ENCODE peak calls at places on chromosomes 3 and 15, in six cellular contexts. L is natural killer cell, D is fibroblast of pulmonary artery, X is dorsolateral prefrontal cortex, J is GM13977, M is Panc1. B is an unnamed sample.

GRCh38 chr3:88626426-88627120 is 476.8 kb downstream of the C3orf38 start:
- DNase-seq in L (no peak), X (no peak), M (no peak), J (no peak), D (no peak), B (no peak)

GRCh38 chr15:39747326-39747725 is 35.3 kb downstream of the FSIP1 start:
- DNase-seq in D (peak), X (no peak), L (no peak), J (no peak), M (no peak), B (no peak)

GRCh38 chr3:173473237-173473636 is 75.7 kb downstream of the NLGN1 start:
- DNase-seq in D (no peak), X (no peak), J (no peak), L (no peak), M (no peak), B (no peak)

GRCh38 chr3:179323197-179323901 is 518 bp downstream of the ZNF639 start:
- DNase-seq in M (no peak), L (peak), X (peak), J (peak), D (peak), B (no peak)

GRCh38 chr3:120472121-120472844 is 21.5 kb upstream of the FSTL1 start:
- DNase-seq in J (no peak), X (no peak), M (no peak), D (no peak), L (no peak), B (no peak)

GRCh38 chr3:147361671-147362420 is 44.5 kb downstream of the ZIC4 start:
- DNase-seq in L (no peak), D (peak), M (peak), X (no peak), J (peak), B (no peak)

GRCh38 chr3:168933614-168934013 is 729.9 kb downstream of the MECOM start:
- DNase-seq in L (no peak), D (peak), M (no peak), J (no peak), X (no peak), B (no peak)

GRCh38 chr3:65535260-65535659 is 503.5 kb downstream of the MAGI1 start:
- DNase-seq in X (no peak), L (no peak), M (no peak), D (no peak), J (no peak), B (no peak)

GRCh38 chr3:129016725-129017530 is 15.8 kb downstream of the EFCC1 start:
- DNase-seq in L (no peak), M (no peak), J (no peak), X (no peak), D (no peak), B (peak)

GRCh38 chr3:22358334-22358733 is 607.3 kb upstream of the ZNF385D start:
- DNase-seq in X (no peak), J (no peak), D (no peak), L (no peak), M (no peak), B (no peak)

GRCh38 chr15:41291065-41291631 is 41.2 kb downstream of the OIP5 start:
- DNase-seq in L (no peak), J (peak), D (no peak), X (no peak), M (no peak), B (peak)

GRCh38 chr15:70526221-70526973 is 237.0 kb downstream of the UACA start:
- DNase-seq in J (peak), X (no peak), D (peak), L (peak), M (no peak), B (peak)

GRCh38 chr3:197029511-197030167 is at the start of gene MELTF:
- DNase-seq in J (peak), L (peak), X (no peak), D (peak), M (no peak), B (peak)

GRCh38 chr15:47398594-47398993 is 318.7 kb upstream of the SEMA6D start:
- DNase-seq in L (no peak), J (no peak), M (no peak), D (peak), X (no peak), B (no peak)

GRCh38 chr15:26864664-26865191 is 2.1 kb upstream of the GABRA5 start:
- DNase-seq in J (no peak), M (no peak), X (no peak), D (peak), L (no peak), B (no peak)

GRCh38 chr3:185460719-185461350 is 38.0 kb downstream of the TMEM41A start:
- DNase-seq in X (no peak), M (peak), L (no peak), D (peak), J (peak), B (no peak)

GRCh38 chr3:23778451-23778850 is 27.3 kb upstream of the UBE2E1 start:
- DNase-seq in J (no peak), D (peak), X (no peak), M (no peak), L (no peak), B (no peak)

GRCh38 chr3:193963808-193964516 is 172.0 kb upstream of the HES1 start:
- DNase-seq in J (peak), L (no peak), X (no peak), M (no peak), D (no peak), B (no peak)

GRCh38 chr3:128476659-128477058 is 10.0 kb upstream of the DNAJB8 start:
- DNase-seq in X (no peak), D (no peak), M (no peak), L (no peak), J (no peak), B (no peak)

GRCh38 chr3:123447749-123448502 is 964 bp downstream of the ADCY5 start:
- DNase-seq in M (no peak), J (peak), X (no peak), L (peak), D (peak), B (peak)

DNA sequence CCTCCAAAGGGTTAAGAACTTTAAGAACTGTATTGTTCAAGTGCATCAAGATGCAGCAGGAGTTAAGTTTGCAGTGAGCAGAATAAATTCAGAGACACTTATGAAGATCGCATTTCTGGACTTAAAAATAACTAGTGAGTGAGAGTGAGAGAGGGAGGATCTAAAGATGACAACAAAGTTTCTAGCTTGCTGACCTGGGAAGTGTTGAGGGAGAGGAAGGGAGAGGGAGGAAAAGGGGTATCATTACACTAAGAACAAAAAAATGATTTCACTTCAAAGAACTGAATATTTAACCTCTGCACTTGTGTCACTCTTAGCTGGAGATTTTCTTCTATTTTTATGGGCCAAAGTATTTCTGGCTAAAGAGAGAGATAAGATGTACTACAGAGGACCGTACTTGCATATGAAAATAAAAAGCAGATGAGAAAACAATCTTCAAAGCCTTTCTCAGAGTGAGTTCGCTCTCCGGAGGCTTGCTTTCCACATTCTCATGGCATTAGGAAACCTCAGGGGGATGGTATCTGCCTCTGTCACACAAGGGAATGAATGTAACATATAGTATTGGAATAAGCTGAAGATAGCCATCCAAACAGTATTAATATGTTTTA is 91.4 kb upstream of the TJP1 start:
- DNase-seq in M (no peak), L (no peak), D (peak), X (no peak), J (no peak), B (no peak)
- TF ChIP-seq CTCF in M (no peak), L (no peak), D (no peak), X (no peak), J (no peak), B (no peak)

DNA sequence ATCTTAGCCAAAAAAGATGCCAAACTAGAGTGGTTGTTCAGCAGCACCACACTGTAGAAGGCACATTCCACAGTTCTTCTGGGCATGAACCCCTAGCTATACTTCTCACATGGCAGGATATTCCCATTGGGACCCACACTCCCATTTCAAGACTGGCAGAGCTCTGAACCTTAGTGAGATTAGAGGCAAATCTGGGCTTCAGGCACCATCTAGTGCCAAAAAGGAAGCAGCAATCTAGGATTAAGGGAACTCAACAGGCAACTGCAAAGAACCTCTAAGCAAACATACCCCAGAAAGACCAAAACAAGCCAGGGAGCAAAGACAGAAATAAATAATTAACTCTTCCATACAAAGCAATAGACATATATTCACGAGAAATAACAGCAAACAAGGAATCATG is 66.2 kb downstream of the TAFA4 start:
- DNase-seq in M (no peak), J (no peak), D (no peak), X (no peak), L (no peak), B (no peak)
- TF ChIP-seq CTCF in M (peak), J (no peak), D (no peak), X (no peak), L (no peak), B (no peak)

GRCh38 chr3:186988806-186989205 is 58.5 kb downstream of the ST6GAL1 start:
- DNase-seq in J (peak), D (no peak), M (no peak), X (no peak), L (no peak), B (no peak)

GRCh38 chr3:186991470-186991869 is 61.1 kb downstream of the ST6GAL1 start:
- DNase-seq in L (no peak), M (no peak), J (no peak), D (no peak), X (no peak), B (no peak)

GRCh38 chr3:186989429-186989828 is 59.1 kb downstream of the ST6GAL1 start:
- DNase-seq in L (no peak), D (no peak), M (no peak), J (no peak), X (no peak), B (no peak)

GRCh38 chr3:186990282-186990681 is 60.0 kb downstream of the ST6GAL1 start:
- DNase-seq in J (no peak), X (no peak), M (no peak), L (no peak), D (no peak), B (no peak)

GRCh38 chr3:186990878-186991308 is 60.6 kb downstream of the ST6GAL1 start:
- DNase-seq in L (no peak), M (no peak), D (no peak), X (no peak), J (no peak), B (no peak)
- TF ChIP-seq CTCF in L (no peak), M (no peak), D (no peak), X (no peak), J (no peak), B (no peak)

DNA sequence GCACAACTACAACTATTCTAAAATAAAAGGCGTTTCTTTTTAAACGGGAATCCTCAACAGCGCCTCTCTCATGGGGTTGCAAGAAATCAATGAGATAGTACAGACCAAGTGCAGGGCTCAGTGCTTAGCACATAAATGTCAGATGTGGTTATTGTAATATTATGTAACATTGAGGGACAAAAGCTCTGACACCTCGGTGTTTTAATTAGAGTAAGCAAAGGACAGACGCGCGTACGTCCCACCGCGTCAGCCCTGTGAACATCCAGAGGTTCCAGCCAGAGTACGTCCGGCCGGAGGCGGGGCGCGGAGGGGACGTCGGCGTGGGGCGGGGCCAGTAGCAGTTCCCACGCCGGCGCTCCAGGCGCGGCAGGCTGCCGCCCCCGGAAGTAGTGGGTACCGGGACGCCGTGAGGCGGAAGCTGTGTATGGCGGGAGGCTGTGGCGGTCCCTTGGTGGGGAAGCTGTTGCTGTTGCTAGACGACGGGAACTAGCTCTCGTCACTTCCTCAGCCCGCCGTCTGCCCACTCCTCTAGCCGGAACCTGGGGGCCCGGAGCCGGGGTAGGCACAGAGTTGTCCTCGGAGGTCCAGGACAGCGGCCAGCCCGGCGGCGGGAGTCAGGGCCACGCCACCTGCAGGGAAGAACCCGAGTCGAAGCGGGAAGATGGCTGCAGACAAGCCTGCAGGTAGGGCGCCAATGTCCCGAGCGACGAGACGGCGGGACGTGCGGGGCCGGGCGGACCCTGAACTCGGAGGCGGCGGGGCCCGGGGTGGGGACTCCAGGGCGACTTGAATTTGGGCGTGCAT is at the start of gene CNOT10:
- DNase-seq in J (peak), D (peak), X (peak), L (peak), M (peak), B (peak)
- TF ChIP-seq CTCF in J (peak), D (no peak), X (no peak), L (no peak), M (no peak), B (no peak)

GRCh38 chr3:113626513-113627371 is 69.7 kb downstream of the USF3 start:
- DNase-seq in L (no peak), X (peak), D (peak), J (peak), M (peak), B (no peak)
- TF ChIP-seq CTCF in L (no peak), X (peak), D (peak), J (peak), M (peak), B (no peak)

GRCh38 chr15:43878466-43878865 is 51.7 kb downstream of the WDR76 start:
- DNase-seq in L (no peak), M (no peak), J (no peak), X (no peak), D (no peak), B (no peak)

GRCh38 chr15:43879386-43880355 is 52.9 kb downstream of the WDR76 start:
- DNase-seq in M (no peak), X (no peak), L (no peak), J (no peak), D (no peak), B (no peak)

GRCh38 chr15:43883571-43883970 is 56.8 kb downstream of the WDR76 start:
- DNase-seq in M (no peak), L (no peak), J (no peak), X (no peak), D (no peak), B (no peak)

GRCh38 chr15:43880406-43881184 is 53.8 kb downstream of the WDR76 start:
- DNase-seq in X (no peak), J (no peak), M (no peak), L (no peak), D (peak), B (no peak)

DNA sequence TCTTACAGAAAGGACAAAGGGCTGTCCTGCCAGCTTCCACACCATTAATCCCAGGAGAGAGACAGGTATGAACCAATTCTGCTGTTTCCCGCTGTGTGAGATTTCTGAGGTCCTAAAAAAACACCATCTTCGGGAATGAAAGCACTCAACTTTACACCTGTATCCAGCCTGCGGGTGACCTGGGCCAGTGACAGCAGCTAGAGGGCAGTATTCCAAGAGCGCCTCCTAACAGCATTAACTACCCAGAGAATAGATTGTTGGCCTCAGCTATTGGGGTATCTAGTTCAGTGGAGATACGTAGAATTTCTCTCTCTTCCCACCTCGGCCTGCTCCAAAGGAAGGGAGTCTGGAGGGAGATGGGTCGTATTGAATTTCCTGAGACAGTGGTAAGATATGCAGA is 55.1 kb downstream of the WDR76 start:
- DNase-seq in X (no peak), L (no peak), D (no peak), J (no peak), M (no peak), B (no peak)
- TF ChIP-seq CTCF in X (peak), L (no peak), D (peak), J (peak), M (peak), B (no peak)

DNA sequence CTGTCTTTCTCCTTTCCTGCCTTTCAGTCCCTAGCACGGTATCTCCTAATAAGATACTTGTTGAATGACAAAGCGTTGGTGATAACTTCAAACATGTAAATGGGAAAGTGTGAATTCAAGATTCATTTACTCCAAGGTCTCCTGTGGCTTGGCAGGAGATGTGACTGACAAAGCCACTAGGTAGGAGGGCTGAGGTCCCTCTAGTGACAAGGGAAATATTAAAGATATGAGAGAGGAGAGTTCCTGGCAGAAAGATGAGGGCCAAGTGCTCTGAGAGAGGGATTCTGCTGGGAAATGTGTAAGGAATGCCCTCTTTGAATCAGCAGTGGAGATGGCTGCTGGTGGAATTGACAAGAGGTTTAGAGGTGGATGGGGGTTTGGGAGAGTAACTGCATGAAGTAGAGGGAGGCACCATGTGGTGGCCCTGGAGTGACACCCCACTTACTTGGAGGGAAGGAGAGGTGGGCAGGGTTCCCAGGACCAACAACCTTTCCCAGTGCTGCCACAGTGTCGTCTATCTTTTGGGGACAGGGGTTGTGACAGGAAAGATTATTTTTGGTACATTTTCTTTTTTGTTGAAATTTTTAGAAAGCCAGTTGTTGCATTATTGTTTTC is 43.0 kb upstream of the SCAANT1 start:
- DNase-seq in D (no peak), M (no peak), J (no peak), X (no peak), L (no peak), B (no peak)
- TF ChIP-seq CTCF in D (no peak), M (no peak), J (no peak), X (no peak), L (no peak), B (no peak)

DNA sequence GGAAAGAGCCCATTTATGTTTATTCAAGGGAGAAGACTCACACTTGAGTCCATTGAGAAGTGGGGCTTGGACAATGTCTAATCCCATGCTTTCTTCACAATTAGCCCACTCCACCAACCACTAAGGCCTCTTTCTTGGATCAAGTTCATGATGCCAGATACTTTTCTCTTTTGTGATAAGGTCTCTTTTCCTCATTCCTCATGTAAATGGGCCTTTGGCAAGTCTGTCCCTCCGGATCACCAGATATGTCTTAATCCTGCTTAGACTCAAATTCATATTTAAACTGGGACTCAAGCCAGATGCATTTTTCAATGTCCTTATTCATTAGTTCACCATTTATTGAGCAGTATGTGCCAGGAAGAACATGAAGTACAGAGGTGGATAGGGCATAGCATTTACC is 671.1 kb downstream of the TBL1XR1 start:
- DNase-seq in M (no peak), X (no peak), L (no peak), J (no peak), D (peak), B (no peak)
- TF ChIP-seq CTCF in M (no peak), X (no peak), L (no peak), J (no peak), D (no peak), B (no peak)

DNA sequence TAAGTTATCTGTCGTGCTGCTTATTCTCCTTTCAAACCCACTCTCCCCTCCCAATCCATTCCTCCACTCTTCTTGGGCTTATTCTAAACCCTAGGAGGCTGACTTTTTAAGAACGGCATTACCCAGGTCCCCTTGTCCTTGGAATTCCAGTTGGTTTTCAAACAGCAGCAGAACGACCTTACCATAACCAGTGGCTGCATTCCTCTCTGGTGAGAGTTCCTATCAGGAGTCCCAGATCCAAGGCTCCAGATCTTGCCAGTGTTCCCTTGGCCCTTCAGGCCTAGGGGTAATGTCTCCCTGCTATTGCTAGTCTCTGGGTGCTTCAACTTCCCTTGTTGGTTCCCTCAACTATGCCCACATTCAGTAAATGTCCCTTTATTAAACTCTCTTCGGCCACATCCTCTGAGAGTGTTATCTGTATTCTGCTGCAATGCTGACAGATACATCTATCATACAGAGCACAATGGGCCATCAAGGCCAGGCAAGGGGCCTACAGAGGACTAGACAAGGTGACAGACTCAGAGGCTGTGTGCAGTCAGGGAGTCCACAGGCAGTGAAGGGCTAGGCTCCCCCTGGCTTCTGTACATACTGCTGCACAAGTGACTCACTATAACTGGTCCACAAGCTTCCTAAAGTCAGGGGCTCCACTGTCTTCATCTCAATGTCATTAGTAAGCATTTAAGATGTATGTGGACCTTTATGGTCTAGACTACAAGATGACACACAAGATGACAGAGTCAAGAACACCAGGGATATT is 10.1 kb downstream of the LYSMD2 start:
- DNase-seq in J (no peak), X (no peak), L (no peak), M (no peak), D (no peak), B (no peak)
- TF ChIP-seq CTCF in J (peak), X (no peak), L (no peak), M (peak), D (peak), B (no peak)